ENCODE peak calls at places on chromosomes 6 and 20, in ten cellular contexts. One of them, this sample, is unnamed.

GRCh38 chr20:51417745-51418529 is 124.6 kb downstream of the NFATC2 start:
- DNase-seq in GM12891: no peak
- DNase-seq in neural crest cell: no peak
- DNase-seq in activated gamma-delta T cell treated with anti-CD3 and anti-CD28 coated beads, Interleukin-2, amount 50 U/mL, for 16 hours: no peak
- DNase-seq in kidney tubule cell: no peak
- DNase-seq in PC-9: no peak
- DNase-seq in RPMI7951: no peak
- DNase-seq in SW480: no peak
- DNase-seq in upper lobe of right lung: peak
- DNase-seq in ELF-1: no peak
- DNase-seq in this sample: no peak

GRCh38 chr6:73264446-73264845 is 1.4 kb upstream of the KHDC1 start:
- DNase-seq in ELF-1: peak
- DNase-seq in activated gamma-delta T cell treated with anti-CD3 and anti-CD28 coated beads, Interleukin-2, amount 50 U/mL, for 16 hours: no peak
- DNase-seq in upper lobe of right lung: no peak
- DNase-seq in PC-9: peak
- DNase-seq in GM12891: no peak
- DNase-seq in neural crest cell: no peak
- DNase-seq in RPMI7951: no peak
- DNase-seq in SW480: no peak
- DNase-seq in kidney tubule cell: peak
- DNase-seq in this sample: no peak

GRCh38 chr6:107845777-107846176 is 21.7 kb upstream of the SCML4 start:
- DNase-seq in kidney tubule cell: no peak
- DNase-seq in SW480: no peak
- DNase-seq in neural crest cell: no peak
- DNase-seq in ELF-1: no peak
- DNase-seq in PC-9: no peak
- DNase-seq in upper lobe of right lung: no peak
- DNase-seq in RPMI7951: no peak
- DNase-seq in GM12891: no peak
- DNase-seq in activated gamma-delta T cell treated with anti-CD3 and anti-CD28 coated beads, Interleukin-2, amount 50 U/mL, for 16 hours: no peak
- DNase-seq in this sample: no peak

GRCh38 chr20:44218441-44218840 is 7.9 kb upstream of the OSER1 start:
- DNase-seq in kidney tubule cell: no peak
- DNase-seq in ELF-1: no peak
- DNase-seq in GM12891: no peak
- DNase-seq in SW480: no peak
- DNase-seq in activated gamma-delta T cell treated with anti-CD3 and anti-CD28 coated beads, Interleukin-2, amount 50 U/mL, for 16 hours: no peak
- DNase-seq in upper lobe of right lung: no peak
- DNase-seq in PC-9: no peak
- DNase-seq in RPMI7951: no peak
- DNase-seq in neural crest cell: no peak
- DNase-seq in this sample: no peak

GRCh38 chr6:21496749-21497148 is 96.8 kb upstream of the SOX4 start:
- DNase-seq in ELF-1: no peak
- DNase-seq in RPMI7951: no peak
- DNase-seq in PC-9: no peak
- DNase-seq in activated gamma-delta T cell treated with anti-CD3 and anti-CD28 coated beads, Interleukin-2, amount 50 U/mL, for 16 hours: no peak
- DNase-seq in upper lobe of right lung: no peak
- DNase-seq in GM12891: no peak
- DNase-seq in kidney tubule cell: no peak
- DNase-seq in neural crest cell: no peak
- DNase-seq in SW480: no peak
- DNase-seq in this sample: no peak

GRCh38 chr20:48702388-48703041 is 125.3 kb downstream of the PREX1 start:
- DNase-seq in ELF-1: no peak
- DNase-seq in PC-9: no peak
- DNase-seq in kidney tubule cell: no peak
- DNase-seq in neural crest cell: no peak
- DNase-seq in RPMI7951: no peak
- DNase-seq in GM12891: no peak
- DNase-seq in SW480: no peak
- DNase-seq in activated gamma-delta T cell treated with anti-CD3 and anti-CD28 coated beads, Interleukin-2, amount 50 U/mL, for 16 hours: no peak
- DNase-seq in upper lobe of right lung: peak
- DNase-seq in this sample: no peak

GRCh38 chr6:36906539-36906938 is 20.8 kb downstream of the C6orf89 start:
- DNase-seq in ELF-1: no peak
- DNase-seq in kidney tubule cell: no peak
- DNase-seq in upper lobe of right lung: peak
- DNase-seq in GM12891: no peak
- DNase-seq in activated gamma-delta T cell treated with anti-CD3 and anti-CD28 coated beads, Interleukin-2, amount 50 U/mL, for 16 hours: no peak
- DNase-seq in PC-9: no peak
- DNase-seq in SW480: no peak
- DNase-seq in neural crest cell: no peak
- DNase-seq in RPMI7951: no peak
- DNase-seq in this sample: no peak

GRCh38 chr20:57620274-57620990 is at the start of gene ZBP1:
- DNase-seq in kidney tubule cell: peak
- DNase-seq in PC-9: peak
- DNase-seq in GM12891: peak
- DNase-seq in RPMI7951: no peak
- DNase-seq in neural crest cell: no peak
- DNase-seq in upper lobe of right lung: peak
- DNase-seq in activated gamma-delta T cell treated with anti-CD3 and anti-CD28 coated beads, Interleukin-2, amount 50 U/mL, for 16 hours: peak
- DNase-seq in ELF-1: no peak
- DNase-seq in SW480: peak
- DNase-seq in this sample: peak

GRCh38 chr6:28207244-28208179 is 17.6 kb upstream of the ZSCAN9 start:
- DNase-seq in SW480: peak
- DNase-seq in activated gamma-delta T cell treated with anti-CD3 and anti-CD28 coated beads, Interleukin-2, amount 50 U/mL, for 16 hours: no peak
- DNase-seq in PC-9: no peak
- DNase-seq in kidney tubule cell: peak
- DNase-seq in RPMI7951: no peak
- DNase-seq in ELF-1: peak
- DNase-seq in upper lobe of right lung: peak
- DNase-seq in neural crest cell: peak
- DNase-seq in GM12891: no peak
- DNase-seq in this sample: no peak

GRCh38 chr6:11143394-11144371 is 32.2 kb upstream of the ERVFRD-1 start:
- DNase-seq in GM12891: no peak
- DNase-seq in upper lobe of right lung: peak
- DNase-seq in PC-9: peak
- DNase-seq in neural crest cell: no peak
- DNase-seq in activated gamma-delta T cell treated with anti-CD3 and anti-CD28 coated beads, Interleukin-2, amount 50 U/mL, for 16 hours: no peak
- DNase-seq in RPMI7951: peak
- DNase-seq in kidney tubule cell: peak
- DNase-seq in SW480: peak
- DNase-seq in ELF-1: peak
- DNase-seq in this sample: peak

GRCh38 chr6:145483191-145483996 is 251.9 kb downstream of the EPM2A start:
- DNase-seq in PC-9: no peak
- DNase-seq in neural crest cell: no peak
- DNase-seq in RPMI7951: peak
- DNase-seq in ELF-1: no peak
- DNase-seq in GM12891: no peak
- DNase-seq in SW480: peak
- DNase-seq in kidney tubule cell: peak
- DNase-seq in activated gamma-delta T cell treated with anti-CD3 and anti-CD28 coated beads, Interleukin-2, amount 50 U/mL, for 16 hours: no peak
- DNase-seq in upper lobe of right lung: no peak
- DNase-seq in this sample: no peak

GRCh38 chr6:133241088-133241900 is at the start of gene EYA4:
- DNase-seq in ELF-1: peak
- DNase-seq in kidney tubule cell: peak
- DNase-seq in activated gamma-delta T cell treated with anti-CD3 and anti-CD28 coated beads, Interleukin-2, amount 50 U/mL, for 16 hours: no peak
- DNase-seq in GM12891: no peak
- DNase-seq in RPMI7951: no peak
- DNase-seq in neural crest cell: peak
- DNase-seq in upper lobe of right lung: peak
- DNase-seq in PC-9: peak
- DNase-seq in SW480: no peak
- DNase-seq in this sample: peak

GRCh38 chr20:38057351-38057972 is 23.9 kb downstream of the RPRD1B start:
- DNase-seq in PC-9: peak
- DNase-seq in activated gamma-delta T cell treated with anti-CD3 and anti-CD28 coated beads, Interleukin-2, amount 50 U/mL, for 16 hours: peak
- DNase-seq in upper lobe of right lung: peak
- DNase-seq in kidney tubule cell: peak
- DNase-seq in neural crest cell: peak
- DNase-seq in GM12891: peak
- DNase-seq in RPMI7951: peak
- DNase-seq in SW480: peak
- DNase-seq in ELF-1: peak
- DNase-seq in this sample: peak

GRCh38 chr6:37713529-37714119 is 15.9 kb upstream of the MDGA1 start:
- DNase-seq in GM12891: no peak
- DNase-seq in ELF-1: no peak
- DNase-seq in SW480: no peak
- DNase-seq in upper lobe of right lung: no peak
- DNase-seq in neural crest cell: no peak
- DNase-seq in activated gamma-delta T cell treated with anti-CD3 and anti-CD28 coated beads, Interleukin-2, amount 50 U/mL, for 16 hours: no peak
- DNase-seq in RPMI7951: peak
- DNase-seq in PC-9: no peak
- DNase-seq in kidney tubule cell: peak
- DNase-seq in this sample: no peak

GRCh38 chr20:1669304-1669703 is 11.7 kb upstream of the SIRPG start:
- DNase-seq in SW480: no peak
- DNase-seq in activated gamma-delta T cell treated with anti-CD3 and anti-CD28 coated beads, Interleukin-2, amount 50 U/mL, for 16 hours: no peak
- DNase-seq in neural crest cell: no peak
- DNase-seq in upper lobe of right lung: no peak
- DNase-seq in ELF-1: no peak
- DNase-seq in kidney tubule cell: peak
- DNase-seq in RPMI7951: peak
- DNase-seq in PC-9: no peak
- DNase-seq in GM12891: no peak
- DNase-seq in this sample: no peak

GRCh38 chr6:40439401-40439800 is 147.8 kb downstream of the LRFN2 start:
- DNase-seq in GM12891: no peak
- DNase-seq in kidney tubule cell: no peak
- DNase-seq in activated gamma-delta T cell treated with anti-CD3 and anti-CD28 coated beads, Interleukin-2, amount 50 U/mL, for 16 hours: no peak
- DNase-seq in upper lobe of right lung: no peak
- DNase-seq in SW480: no peak
- DNase-seq in PC-9: no peak
- DNase-seq in RPMI7951: no peak
- DNase-seq in ELF-1: no peak
- DNase-seq in neural crest cell: no peak
- DNase-seq in this sample: no peak

GRCh38 chr20:20492521-20493334 is 124.8 kb downstream of the INSM1 start:
- DNase-seq in activated gamma-delta T cell treated with anti-CD3 and anti-CD28 coated beads, Interleukin-2, amount 50 U/mL, for 16 hours: no peak
- DNase-seq in PC-9: no peak
- DNase-seq in neural crest cell: peak
- DNase-seq in SW480: no peak
- DNase-seq in kidney tubule cell: no peak
- DNase-seq in GM12891: no peak
- DNase-seq in upper lobe of right lung: no peak
- DNase-seq in ELF-1: peak
- DNase-seq in RPMI7951: no peak
- DNase-seq in this sample: no peak

GRCh38 chr20:52552181-52552872 is 360.7 kb upstream of the ZFP64 start:
- DNase-seq in neural crest cell: no peak
- DNase-seq in SW480: peak
- DNase-seq in PC-9: no peak
- DNase-seq in RPMI7951: peak
- DNase-seq in activated gamma-delta T cell treated with anti-CD3 and anti-CD28 coated beads, Interleukin-2, amount 50 U/mL, for 16 hours: no peak
- DNase-seq in ELF-1: no peak
- DNase-seq in upper lobe of right lung: no peak
- DNase-seq in kidney tubule cell: peak
- DNase-seq in GM12891: no peak
- DNase-seq in this sample: no peak

GRCh38 chr20:2131366-2131765 is 29.7 kb downstream of the STK35 start:
- DNase-seq in upper lobe of right lung: no peak
- DNase-seq in PC-9: no peak
- DNase-seq in SW480: no peak
- DNase-seq in RPMI7951: peak
- DNase-seq in neural crest cell: no peak
- DNase-seq in ELF-1: no peak
- DNase-seq in kidney tubule cell: peak
- DNase-seq in activated gamma-delta T cell treated with anti-CD3 and anti-CD28 coated beads, Interleukin-2, amount 50 U/mL, for 16 hours: no peak
- DNase-seq in GM12891: no peak
- DNase-seq in this sample: no peak

GRCh38 chr6:132391391-132392291 is 9.6 kb downstream of the MOXD1 start:
- DNase-seq in ELF-1: no peak
- DNase-seq in GM12891: no peak
- DNase-seq in neural crest cell: no peak
- DNase-seq in SW480: no peak
- DNase-seq in RPMI7951: peak
- DNase-seq in upper lobe of right lung: no peak
- DNase-seq in kidney tubule cell: peak
- DNase-seq in PC-9: no peak
- DNase-seq in activated gamma-delta T cell treated with anti-CD3 and anti-CD28 coated beads, Interleukin-2, amount 50 U/mL, for 16 hours: no peak
- DNase-seq in this sample: no peak

This sample was measured in Calu3.